ENCODE peak calls at places on chromosome 19, in four cellular contexts. R is LHCN-M2, D is amniotic epithelial cell, N is fibroblast of lung. Z is an unnamed sample.

GRCh38 chr19:50178859-50179537 is 15.9 kb upstream of the IZUMO2 start:
- DNase-seq in R (peak), D (no peak), N (no peak), Z (no peak)

GRCh38 chr19:42528354-42529247 is at the start of gene CEACAM1:
- DNase-seq in N (no peak), D (peak), R (no peak), Z (no peak)

GRCh38 chr19:4519521-4520277 is 1.4 kb upstream of the PLIN4 start:
- DNase-seq in R (peak), N (no peak), D (peak), Z (no peak)

GRCh38 chr19:33273881-33274662 is 28.3 kb downstream of the CEBPA start:
- DNase-seq in R (peak), D (peak), N (peak), Z (peak)

GRCh38 chr19:31338069-31338767 is 11.0 kb downstream of the TSHZ3 start:
- DNase-seq in D (peak), R (peak), N (peak), Z (peak)

GRCh38 chr19:4108767-4109625 is 14.9 kb downstream of the MAP2K2 start:
- DNase-seq in N (no peak), R (no peak), D (no peak), Z (no peak)

GRCh38 chr19:31350693-31351211 is 1.5 kb upstream of the TSHZ3 start:
- DNase-seq in N (peak), D (peak), R (peak), Z (peak)

GRCh38 chr19:43778651-43779050 is 2.1 kb downstream of the KCNN4 start:
- DNase-seq in R (no peak), N (no peak), D (no peak), Z (no peak)

GRCh38 chr19:16373539-16373938 is 48.9 kb downstream of the KLF2 start:
- DNase-seq in N (peak), R (peak), D (peak), Z (no peak)

GRCh38 chr19:41792513-41793413 is 3.6 kb upstream of the CEACAM3 start:
- DNase-seq in R (peak), D (peak), N (peak), Z (no peak)

GRCh38 chr19:7522072-7522922 is at the start of gene MCOLN1:
- DNase-seq in R (peak), D (peak), N (peak), Z (peak)

GRCh38 chr19:31534786-31535185 is 185.6 kb upstream of the TSHZ3 start:
- DNase-seq in N (no peak), R (no peak), D (no peak), Z (no peak)

GRCh38 chr19:17784201-17785008 is 10.5 kb upstream of the B3GNT3 start:
- DNase-seq in N (peak), R (peak), D (peak), Z (peak)

GRCh38 chr19:41356984-41357739 is 3.4 kb upstream of the TGFB1 start:
- DNase-seq in D (no peak), R (no peak), N (no peak), Z (no peak)